ENCODE peak calls at places on chromosomes 13 and 19, in ten cellular contexts. S is H1, G is transverse colon, L is tibial nerve, F is suprapubic skin, M is sigmoid colon, D is A549, K is SK-N-SH, U is stomach, T is HepG2. C is an unnamed sample. For H3K4me1, the result is how much of the 10 kb centered on the place peaks cover.

GRCh38 chr13:102870677-102871415 is 25.0 kb downstream of the ERCC5 start:
- DNase-seq in D (peak), M (no peak), K (peak), G (peak), L (no peak), F (no peak), U (peak), S (peak), T (peak), C (peak)

GRCh38 chr13:73058741-73059459 is at the start of gene KLF5:
- DNase-seq in K (peak), M (peak), S (peak), G (peak), L (peak), F (peak), T (peak), U (peak), D (peak), C (peak)

GRCh38 chr13:31209172-31209818 is 9.5 kb downstream of the B3GLCT start:
- DNase-seq in U (peak), G (peak), K (peak), M (peak), T (no peak), F (no peak), S (no peak), D (no peak), L (no peak), C (peak)

GRCh38 chr19:10431943-10432735 is 11.8 kb downstream of the PDE4A start:
- DNase-seq in L (no peak), G (peak), M (peak), F (peak), U (peak), S (peak), D (no peak), K (peak), T (no peak), C (no peak)

GRCh38 chr19:48754950-48755645 is at the start of gene FGF21:
- DNase-seq in K (no peak), T (no peak), F (no peak), M (no peak), S (no peak), D (no peak), G (no peak), L (no peak), U (no peak), C (no peak)

GRCh38 chr13:105598551-105598950 is 936.9 kb downstream of the EFNB2 start:
- DNase-seq in T (no peak), S (no peak), U (no peak), F (no peak), G (no peak), K (no peak), D (no peak), M (no peak), L (no peak), C (no peak)

GRCh38 chr13:113976711-113977684 is 3.1 kb upstream of the C13orf46 start:
- DNase-seq in D (peak), G (no peak), S (no peak), F (peak), M (peak), T (no peak), L (no peak), U (no peak), K (no peak), C (no peak)

GRCh38 chr19:45485301-45486077 is 11.4 kb downstream of the RTN2 start:
- DNase-seq in M (peak), U (peak), T (peak), D (peak), G (peak), K (peak), L (peak), F (peak), S (peak), C (peak)

GRCh38 chr19:17602872-17603552 is 47.6 kb downstream of the COLGALT1 start:
- DNase-seq in M (no peak), F (no peak), K (no peak), T (no peak), S (no peak), U (no peak), L (no peak), G (no peak), D (no peak), C (no peak)

GRCh38 chr13:35468195-35468594 is 8.3 kb downstream of the MAB21L1 start:
- DNase-seq in F (no peak), D (no peak), M (no peak), U (no peak), L (no peak), S (no peak), G (no peak), T (no peak), K (no peak), C (no peak)

GRCh38 chr19:32666084-32666483 is 8.9 kb downstream of the ANKRD27 start:
- DNase-seq in U (no peak), G (no peak), D (no peak), K (no peak), T (no peak), M (no peak), F (no peak), L (no peak), S (no peak), C (no peak)

GRCh38 chr13:28181413-28181812 is 43.1 kb downstream of the PAN3 start:
- DNase-seq in D (no peak), L (no peak), T (no peak), F (no peak), G (no peak), U (no peak), S (no peak), K (no peak), M (no peak), C (no peak)

GRCh38 chr13:27112006-27112405 is 59.6 kb downstream of the USP12 start:
- DNase-seq in T (no peak), G (no peak), D (no peak), U (no peak), S (no peak), K (no peak), L (no peak), M (no peak), F (no peak), C (no peak)

GRCh38 chr19:56423276-56423984 is 19.3 kb downstream of the ZNF583 start:
- DNase-seq in G (no peak), U (no peak), L (no peak), T (no peak), F (no peak), S (no peak), M (no peak), K (no peak), D (no peak), C (no peak)

GRCh38 chr19:39917561-39918182 is 16.8 kb downstream of the FCGBP start:
- DNase-seq in M (no peak), S (no peak), L (no peak), T (no peak), K (no peak), D (no peak), U (peak), G (no peak), F (no peak), C (no peak)

GRCh38 chr13:29081036-29081435 is 260.9 kb downstream of the MTUS2 start:
- DNase-seq in S (no peak), D (no peak), T (no peak), K (no peak), F (no peak), L (no peak), U (no peak), G (no peak), M (no peak), C (no peak)

GRCh38 chr19:51552608-51552995 is 18.5 kb upstream of the ZNF175 start:
- DNase-seq in S (no peak), K (no peak), G (no peak), L (no peak), U (no peak), F (no peak), M (no peak), T (no peak), D (no peak), C (no peak)

GRCh38 chr13:50128406-50129048 is 113.3 kb downstream of the KCNRG start:
- DNase-seq in U (no peak), L (no peak), K (no peak), F (no peak), T (no peak), M (no peak), D (no peak), G (no peak), S (no peak), C (no peak)

GRCh38 chr19:33715462-33715861 is 81.2 kb upstream of the KCTD15 start:
- DNase-seq in S (no peak), G (no peak), L (no peak), K (no peak), U (no peak), F (no peak), D (no peak), T (no peak), M (peak), C (no peak)

GRCh38 chr19:43768273-43769050 is 12.3 kb downstream of the KCNN4 start:
- DNase-seq in L (no peak), K (no peak), U (peak), F (no peak), S (no peak), M (peak), T (no peak), G (peak), D (no peak), C (no peak)

GRCh38 chr13:112588490-112589297 is 741 bp upstream of the TUBGCP3 start:
- DNase-seq in K (no peak), T (no peak), L (no peak), D (no peak), F (no peak), M (no peak), G (no peak), S (no peak), U (no peak), C (no peak)

GRCh38 chr13:43424386-43424785 is 362.4 kb downstream of the ENOX1 start:
- DNase-seq in K (no peak), L (no peak), D (no peak), G (no peak), T (no peak), S (no peak), U (no peak), F (no peak), M (no peak), C (no peak)
- H3K27ac ChIP-seq in K (no peak), L (no peak), D (no peak), G (no peak), T (no peak), S (no peak), U (no peak), F (no peak), M (no peak), C (no peak)

DNA sequence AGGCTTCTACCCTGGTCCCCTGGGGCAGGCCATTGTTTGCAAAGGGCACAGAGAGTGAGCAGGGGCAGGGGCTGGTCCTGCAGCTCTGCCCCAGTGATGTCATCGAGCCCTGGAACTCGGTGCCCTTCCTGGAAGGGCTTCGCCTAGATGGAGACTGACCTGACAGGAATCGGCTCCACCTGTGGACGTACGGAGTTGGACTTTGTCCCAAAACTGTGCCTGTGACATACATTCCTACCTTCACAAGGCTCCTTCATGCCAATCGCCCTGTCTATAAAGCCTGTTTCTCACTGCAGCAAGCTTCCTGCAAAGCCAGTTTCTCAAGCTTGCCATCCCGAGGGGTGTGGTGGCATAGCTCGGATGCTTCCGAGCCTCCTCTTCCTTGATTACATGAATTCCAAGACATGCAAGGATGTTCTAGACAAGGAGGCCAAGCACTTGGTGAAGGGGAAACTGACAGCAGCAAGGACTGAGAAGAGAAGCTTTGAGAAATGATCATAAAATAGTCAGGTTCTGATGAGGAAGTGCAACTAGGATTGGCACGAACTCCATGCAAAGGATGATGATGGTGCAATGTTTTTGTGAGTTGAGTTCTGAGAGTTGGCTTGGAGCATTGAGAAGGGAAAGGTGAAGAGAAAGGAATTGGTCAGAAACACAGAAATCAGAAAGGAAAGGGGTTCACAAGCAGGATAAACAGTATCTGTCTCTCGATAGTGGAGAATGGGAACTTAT is 73.6 kb upstream of the STK24 start:
- DNase-seq in U (peak), G (peak), T (no peak), F (no peak), K (no peak), S (no peak), M (no peak), L (no peak), D (no peak), C (no peak)
- H3K4me1 ChIP-seq in U (under half), G (half or more), T (half or more), F (under half), K (under half), S (under half), M (under half), L (under half), D (under half), C (under half)

GRCh38 chr19:30314056-30314804 is 58.0 kb upstream of the ZNF536 start:
- DNase-seq in S (no peak), U (no peak), L (peak), F (no peak), D (no peak), K (no peak), M (no peak), G (no peak), T (peak), C (no peak)
- TF ChIP-seq EP300 in S (no peak), U (no peak), L (no peak), F (no peak), D (no peak), K (no peak), M (no peak), G (no peak), T (no peak), C (no peak)

DNA sequence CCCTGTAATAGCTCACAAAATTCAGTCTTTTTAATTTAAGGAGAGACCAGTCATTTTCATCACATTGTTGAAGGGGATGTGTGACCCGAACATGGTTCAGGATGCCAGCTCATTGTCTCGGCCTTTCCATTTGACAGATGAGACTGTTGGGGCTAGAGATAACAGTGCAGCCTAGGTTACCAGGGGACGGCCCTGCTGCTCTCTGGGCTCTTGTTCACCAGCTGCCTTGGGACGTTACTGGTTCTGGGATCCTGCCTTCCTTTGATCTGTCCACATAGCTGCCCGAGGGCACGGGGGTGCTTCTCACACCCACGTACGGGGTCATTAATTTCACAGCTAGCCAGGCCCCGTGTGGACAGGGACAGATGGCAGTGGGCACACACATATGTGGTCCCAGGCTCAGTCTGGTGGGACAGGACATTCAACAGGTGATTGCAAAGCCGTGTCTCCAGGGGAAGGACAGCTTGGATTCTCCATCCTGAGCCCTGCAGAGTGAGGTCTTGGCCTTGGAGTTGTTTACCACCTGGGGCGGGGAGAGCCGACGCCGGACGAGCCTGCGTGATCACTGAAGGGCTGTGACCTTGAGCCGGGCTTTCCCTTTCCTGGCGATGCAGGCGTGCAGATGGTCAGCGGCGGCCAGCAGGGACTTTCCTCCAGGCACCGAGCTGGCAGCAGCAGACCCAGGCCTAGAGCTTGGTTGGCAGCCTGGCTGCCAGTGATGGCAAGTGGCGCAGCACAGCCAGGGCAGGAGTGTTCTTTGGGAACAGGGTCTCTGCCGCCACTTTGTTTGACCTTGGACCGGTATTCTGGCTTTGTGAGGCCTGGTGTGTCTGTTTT is 26.7 kb upstream of the NPAS1 start:
- DNase-seq in T (no peak), S (no peak), D (no peak), M (no peak), U (no peak), G (no peak), K (no peak), F (no peak), L (no peak), C (peak)
- H3K27ac ChIP-seq in T (no peak), S (peak), D (no peak), M (no peak), U (peak), G (no peak), K (no peak), F (no peak), L (no peak), C (peak)

DNA sequence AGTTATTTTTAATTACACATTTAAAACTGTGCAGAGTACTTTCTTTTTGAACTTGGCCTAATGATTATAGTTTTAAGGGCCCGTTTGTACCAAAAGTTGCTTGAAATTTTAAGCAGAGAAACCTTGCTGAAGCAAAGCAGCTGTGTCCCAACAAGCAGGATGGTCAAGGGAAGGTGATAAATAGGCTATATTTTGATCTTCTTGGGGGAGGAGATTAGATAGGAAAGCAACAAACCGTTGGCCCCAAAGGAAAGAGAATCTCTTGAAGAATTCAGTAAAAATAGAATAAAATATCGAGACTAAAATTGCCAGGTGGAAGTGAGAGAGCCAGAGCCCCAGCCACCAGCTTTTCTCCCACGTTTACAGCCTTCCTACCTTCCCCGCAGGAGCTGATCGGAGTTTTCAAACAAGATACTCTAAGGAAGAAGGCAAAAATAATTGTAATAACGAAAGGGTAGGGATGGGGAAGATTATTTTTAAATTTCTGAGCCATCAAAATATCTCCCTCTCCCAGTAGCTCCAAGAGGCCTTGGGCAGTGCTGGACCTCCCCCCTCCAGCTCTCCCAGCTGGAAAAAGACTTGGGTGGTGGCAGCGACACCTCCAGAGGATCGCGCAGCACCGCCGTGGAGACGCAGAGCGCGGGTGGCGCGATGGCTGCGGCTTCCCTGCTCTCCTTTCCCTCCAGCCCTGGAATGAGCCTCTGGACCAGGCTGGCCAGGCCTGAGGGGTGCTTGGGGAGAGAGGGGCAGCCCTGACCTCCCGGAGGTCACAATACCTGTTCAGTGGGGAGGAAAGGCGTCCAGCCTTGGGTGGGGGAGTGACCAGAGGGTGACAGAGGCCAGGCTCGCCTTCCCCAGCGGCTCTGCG is 5.8 kb downstream of the ZIC2 start:
- DNase-seq in F (no peak), L (no peak), G (no peak), K (peak), S (peak), T (no peak), U (no peak), D (no peak), M (no peak), C (no peak)
- H3K4me1 ChIP-seq in F (under half), L (under half), G (under half), K (under half), S (under half), T (under half), U (under half), D (under half), M (under half), C (under half)

DNA sequence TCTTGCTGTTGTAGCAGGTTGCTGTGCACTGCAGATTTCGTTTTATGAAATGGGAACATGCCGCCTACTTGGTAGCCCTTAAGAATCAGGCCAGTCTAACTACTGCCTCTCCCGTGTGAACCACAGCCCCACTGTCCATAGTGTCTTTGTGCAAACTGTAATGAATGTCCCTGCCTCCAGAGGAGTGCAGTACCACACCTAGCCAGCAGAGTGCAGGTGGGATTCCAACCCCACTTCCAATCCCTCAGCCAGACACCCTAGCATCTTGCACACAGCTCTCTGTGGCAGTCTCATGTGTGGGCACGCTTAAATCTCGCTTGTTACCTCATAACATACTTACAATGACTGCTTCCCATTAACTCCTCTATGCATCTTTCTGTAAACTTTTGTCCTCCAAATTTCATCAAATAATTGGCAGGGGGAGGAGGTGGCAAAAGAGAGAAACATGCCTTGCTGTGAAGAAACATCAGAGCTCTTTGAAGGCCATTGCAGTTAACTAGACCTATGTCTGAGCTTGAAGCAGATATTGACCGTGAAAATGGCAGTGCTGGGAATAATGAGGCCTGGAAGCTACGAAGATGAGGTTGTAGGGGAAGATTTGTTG is 47.2 kb downstream of the ZAR1L start:
- DNase-seq in F (no peak), M (no peak), D (no peak), T (no peak), L (no peak), S (peak), K (no peak), G (peak), U (peak), C (no peak)
- TF ChIP-seq EP300 in F (no peak), M (no peak), D (no peak), T (no peak), L (no peak), S (no peak), K (no peak), G (no peak), U (no peak), C (no peak)